ENCODE peak calls at places on chromosome 16, in eight cellular contexts. Y, I, P, M, T, S, U and G are unnamed samples.

GRCh38 chr16:57479422-57480126 is 6.7 kb downstream of the DOK4 start:
- DNase-seq in Y (no peak), I (peak), P (peak), M (peak), T (no peak), S (peak), U (peak), G (no peak)

GRCh38 chr16:84196101-84196500 is 5.1 kb downstream of the ADAD2 start:
- DNase-seq in Y (no peak), I (no peak), P (no peak), M (no peak), T (no peak), S (no peak), U (no peak), G (no peak)

GRCh38 chr16:14632693-14633569 is at the start of gene BFAR:
- DNase-seq in Y (peak), I (peak), P (peak), M (peak), T (peak), S (peak), U (peak), G (peak)

GRCh38 chr16:57507414-57508083 is 21.3 kb upstream of the DOK4 start:
- DNase-seq in Y (no peak), I (no peak), P (no peak), M (no peak), T (no peak), S (no peak), U (no peak), G (no peak)

GRCh38 chr16:5502467-5502869 is 404.9 kb upstream of the EEF2KMT start:
- DNase-seq in Y (no peak), I (peak), P (no peak), M (peak), T (no peak), S (no peak), U (no peak), G (no peak)

GRCh38 chr16:21598676-21599157 is 660 bp upstream of the METTL9 start:
- DNase-seq in Y (no peak), I (no peak), P (no peak), M (peak), T (no peak), S (no peak), U (no peak), G (no peak)

GRCh38 chr16:71840052-71840451 is 5.7 kb upstream of the ATXN1L start:
- DNase-seq in Y (no peak), I (no peak), P (no peak), M (no peak), T (no peak), S (no peak), U (peak), G (no peak)

GRCh38 chr16:70738083-70738977 is 52.5 kb upstream of the MTSS2 start:
- DNase-seq in Y (no peak), I (peak), P (no peak), M (peak), T (peak), S (peak), U (peak), G (no peak)

GRCh38 chr16:84825896-84826557 is 6.2 kb downstream of the CRISPLD2 start:
- DNase-seq in Y (no peak), I (no peak), P (no peak), M (no peak), T (no peak), S (no peak), U (no peak), G (no peak)

GRCh38 chr16:46739934-46740333 is 8.2 kb downstream of the MYLK3 start:
- DNase-seq in Y (no peak), I (no peak), P (no peak), M (no peak), T (no peak), S (no peak), U (no peak), G (no peak)

GRCh38 chr16:80883159-80883642 is 78.8 kb upstream of the CDYL2 start:
- DNase-seq in Y (no peak), I (no peak), P (no peak), M (no peak), T (no peak), S (no peak), U (no peak), G (no peak)

GRCh38 chr16:14362774-14363371 is 267.2 kb downstream of the PARN start:
- DNase-seq in Y (no peak), I (no peak), P (no peak), M (no peak), T (no peak), S (no peak), U (no peak), G (no peak)

GRCh38 chr16:19555938-19556778 is 655 bp downstream of the VPS35L start:
- DNase-seq in Y (no peak), I (peak), P (peak), M (peak), T (no peak), S (no peak), U (no peak), G (no peak)

GRCh38 chr16:81816793-81817210 is 37.7 kb downstream of the PLCG2 start:
- DNase-seq in Y (no peak), I (no peak), P (no peak), M (no peak), T (no peak), S (no peak), U (no peak), G (no peak)

GRCh38 chr16:73253922-73254480 is 206.1 kb upstream of the ZFHX3 start:
- DNase-seq in Y (no peak), I (no peak), P (no peak), M (no peak), T (no peak), S (no peak), U (no peak), G (no peak)

GRCh38 chr16:20409398-20410152 is at the start of gene ACSM5:
- DNase-seq in Y (no peak), I (no peak), P (no peak), M (no peak), T (no peak), S (peak), U (no peak), G (no peak)

GRCh38 chr16:66270333-66270927 is 96.1 kb upstream of the CDH5 start:
- DNase-seq in Y (peak), I (peak), P (peak), M (peak), T (no peak), S (no peak), U (no peak), G (peak)

GRCh38 chr16:3292604-3293003 is 9.3 kb downstream of the ZNF263 start:
- DNase-seq in Y (no peak), I (no peak), P (no peak), M (no peak), T (no peak), S (no peak), U (no peak), G (no peak)

GRCh38 chr16:75424096-75424762 is 9.1 kb downstream of the CFDP1 start:
- DNase-seq in Y (no peak), I (no peak), P (no peak), M (no peak), T (no peak), S (no peak), U (no peak), G (no peak)

GRCh38 chr16:54944002-54944401 is 13.3 kb downstream of the IRX5 start:
- DNase-seq in Y (no peak), I (no peak), P (no peak), M (no peak), T (no peak), S (no peak), U (no peak), G (no peak)

GRCh38 chr16:13055480-13055879 is 154.1 kb downstream of the SHISA9 start:
- DNase-seq in Y (no peak), I (no peak), P (no peak), M (no peak), T (no peak), S (no peak), U (no peak), G (no peak)

GRCh38 chr16:4936181-4936990 is 562 bp downstream of the PPL start:
- DNase-seq in Y (no peak), I (peak), P (peak), M (peak), T (no peak), S (peak), U (no peak), G (no peak)

GRCh38 chr16:24991349-24991748 is 23.8 kb downstream of the ARHGAP17 start:
- DNase-seq in Y (peak), I (no peak), P (no peak), M (no peak), T (no peak), S (no peak), U (no peak), G (no peak)

GRCh38 chr16:28010671-28011070 is 52.8 kb downstream of the GSG1L start:
- DNase-seq in Y (no peak), I (no peak), P (no peak), M (no peak), T (no peak), S (no peak), U (no peak), G (no peak)

GRCh38 chr16:84156342-84156784 is 11.3 kb downstream of the DNAAF1 start:
- DNase-seq in Y (no peak), I (no peak), P (no peak), M (no peak), T (no peak), S (no peak), U (no peak), G (no peak)

GRCh38 chr16:48862087-48862532 is 252.1 kb upstream of the N4BP1 start:
- DNase-seq in Y (no peak), I (peak), P (no peak), M (peak), T (peak), S (no peak), U (no peak), G (no peak)
- TF ChIP-seq CTCF in Y (no peak), I (peak), P (no peak), M (no peak), T (peak), S (no peak), U (no peak), G (peak)

DNA sequence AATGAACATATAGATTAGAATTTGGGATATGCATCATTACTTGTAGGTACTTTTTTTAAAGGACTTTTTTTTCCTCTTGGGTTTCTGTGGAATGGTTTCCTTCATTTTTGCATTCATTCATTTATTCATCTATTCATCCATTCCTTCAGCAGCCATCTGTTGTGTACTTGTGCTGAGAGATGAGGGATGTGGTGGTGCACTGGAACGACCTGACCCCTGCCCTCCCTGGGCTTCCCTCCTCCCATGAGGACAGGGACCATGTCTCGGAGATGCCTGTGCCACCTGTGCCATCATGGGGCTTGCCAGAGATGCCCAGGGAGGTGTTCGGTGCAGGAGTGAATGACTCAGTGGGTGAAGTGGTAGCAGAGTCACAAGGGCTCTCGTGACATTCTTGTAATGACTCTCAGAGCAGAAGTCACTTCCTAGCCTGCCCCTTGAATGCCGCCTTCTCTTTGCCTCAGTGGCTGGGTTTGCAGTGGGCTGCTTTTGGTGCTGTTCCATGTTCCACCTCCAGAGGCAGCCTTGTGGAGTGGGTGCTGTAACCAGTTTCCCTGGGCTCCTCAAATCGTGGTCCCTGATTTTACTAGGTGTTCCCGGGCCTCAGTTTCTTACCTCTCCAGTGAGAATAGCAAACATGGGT is 43.9 kb downstream of the CLEC16A start:
- DNase-seq in Y (no peak), I (no peak), P (no peak), M (peak), T (no peak), S (no peak), U (no peak), G (no peak)
- TF ChIP-seq CTCF in Y (no peak), I (peak), P (no peak), M (peak), T (peak), S (no peak), U (peak), G (peak)

GRCh38 chr16:89444151-89444723 is 46.1 kb downstream of the ANKRD11 start:
- DNase-seq in Y (no peak), I (no peak), P (no peak), M (no peak), T (no peak), S (no peak), U (no peak), G (no peak)

GRCh38 chr16:89442588-89442987 is 47.8 kb downstream of the ANKRD11 start:
- DNase-seq in Y (no peak), I (peak), P (no peak), M (no peak), T (no peak), S (no peak), U (no peak), G (no peak)

GRCh38 chr16:89445166-89445565 is 45.2 kb downstream of the ANKRD11 start:
- DNase-seq in Y (no peak), I (no peak), P (no peak), M (no peak), T (no peak), S (no peak), U (no peak), G (no peak)

GRCh38 chr16:89443727-89444084 is 46.7 kb downstream of the ANKRD11 start:
- DNase-seq in Y (no peak), I (no peak), P (no peak), M (no peak), T (no peak), S (no peak), U (no peak), G (no peak)

GRCh38 chr16:89442990-89443726 is 47.2 kb downstream of the ANKRD11 start:
- DNase-seq in Y (no peak), I (peak), P (no peak), M (no peak), T (no peak), S (no peak), U (peak), G (no peak)
- TF ChIP-seq CTCF in Y (no peak), I (no peak), P (no peak), M (no peak), T (no peak), S (no peak), U (peak), G (no peak)

DNA sequence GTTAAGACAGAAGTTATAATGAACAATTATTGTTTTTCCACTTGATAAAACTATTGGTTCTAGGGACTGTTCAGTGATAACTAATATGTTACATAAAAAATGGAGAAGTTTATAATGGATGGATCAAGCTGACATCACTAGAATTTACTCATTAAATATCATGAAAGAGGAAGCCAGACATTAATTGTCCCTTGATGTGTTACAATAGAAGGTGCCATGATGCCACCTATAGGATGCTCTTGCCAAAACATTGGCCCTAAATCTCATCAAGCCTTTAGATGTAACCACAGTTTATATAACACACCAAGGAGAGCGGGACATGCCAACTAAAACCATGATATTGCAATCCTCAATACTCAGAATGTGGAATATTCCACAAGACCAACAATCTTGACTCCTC is 147.9 kb upstream of the MON1B start:
- DNase-seq in Y (no peak), I (no peak), P (no peak), M (no peak), T (no peak), S (no peak), U (peak), G (no peak)
- TF ChIP-seq CTCF in Y (no peak), I (peak), P (no peak), M (no peak), T (peak), S (no peak), U (peak), G (peak)

GRCh38 chr16:10736926-10737625 is 6.6 kb upstream of the NUBP1 start:
- DNase-seq in Y (no peak), I (peak), P (peak), M (peak), T (peak), S (peak), U (peak), G (peak)
- TF ChIP-seq CTCF in Y (peak), I (peak), P (peak), M (peak), T (peak), S (peak), U (peak), G (peak)

DNA sequence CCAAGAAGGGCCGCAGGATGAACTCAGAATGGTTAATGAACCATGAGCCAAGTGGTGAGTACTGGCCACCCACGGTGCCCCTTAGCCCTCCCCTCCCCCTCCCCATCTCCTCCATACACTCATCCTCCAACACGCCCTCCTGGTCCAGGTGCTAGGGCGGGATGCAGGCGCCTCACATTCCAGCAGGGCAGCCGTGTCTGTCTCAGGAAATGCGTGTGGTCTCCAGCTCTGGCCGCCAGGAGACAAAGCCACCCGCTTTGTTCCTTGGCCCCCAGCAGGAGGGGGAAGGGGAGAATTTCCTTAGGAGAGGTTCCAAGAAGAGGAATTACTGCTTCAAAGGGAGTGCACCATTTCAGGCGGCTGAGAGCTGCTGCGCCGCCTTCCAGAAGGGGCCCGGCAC is 29.8 kb upstream of the RMI2 start:
- DNase-seq in Y (no peak), I (peak), P (no peak), M (peak), T (no peak), S (no peak), U (no peak), G (no peak)
- TF ChIP-seq CTCF in Y (no peak), I (peak), P (peak), M (no peak), T (peak), S (no peak), U (no peak), G (peak)

GRCh38 chr16:720507-720989 is 398 bp upstream of the ANTKMT start:
- DNase-seq in Y (no peak), I (peak), P (peak), M (peak), T (no peak), S (no peak), U (no peak), G (no peak)
- TF ChIP-seq CTCF in Y (no peak), I (no peak), P (no peak), M (no peak), T (peak), S (no peak), U (peak), G (no peak)